ENCODE peak calls at places on chromosomes 2 and 18, in eight cellular contexts. Q is HepG2, R is SK-N-SH, Z is HCT116, U is K562, W is H1, K is A549, S is endothelial cell of umbilical vein. Y is an unnamed sample. For H3K4me1, the result is how much of the 10 kb centered on the place peaks cover.

GRCh38 chr2:240567137-240567871 is 980 bp upstream of the RNPEPL1 start:
- DNase-seq in Q (no peak), R (peak), Z (no peak), U (peak), W (no peak), K (no peak), S (peak), Y (no peak)

GRCh38 chr2:18842836-18843235 is 253.5 kb upstream of the NT5C1B start:
- DNase-seq in Q (peak), R (no peak), Z (no peak), U (no peak), W (no peak), K (no peak), S (no peak), Y (no peak)

GRCh38 chr18:55141318-55141717 is 182.1 kb upstream of the CCDC68 start:
- DNase-seq in Q (no peak), R (no peak), Z (no peak), U (no peak), W (no peak), K (no peak), S (no peak), Y (no peak)

GRCh38 chr2:158816797-158817196 is 21.7 kb downstream of the DAPL1 start:
- DNase-seq in Q (no peak), R (peak), Z (no peak), U (no peak), W (no peak), K (no peak), S (no peak), Y (no peak)

GRCh38 chr2:233372855-233373254 is 18.6 kb downstream of the DGKD start:
- DNase-seq in Q (no peak), R (no peak), Z (no peak), U (no peak), W (no peak), K (no peak), S (no peak), Y (no peak)

GRCh38 chr18:47846431-47846830 is 84.0 kb downstream of the SMAD2 start:
- DNase-seq in Q (no peak), R (no peak), Z (no peak), U (no peak), W (no peak), K (no peak), S (no peak), Y (no peak)

GRCh38 chr2:146579154-146579930 is 1265.5 kb upstream of the ACVR2A start:
- DNase-seq in Q (peak), R (no peak), Z (no peak), U (no peak), W (no peak), K (peak), S (peak), Y (no peak)

GRCh38 chr2:102141915-102142828 is at the start of gene IL1R1:
- DNase-seq in Q (peak), R (peak), Z (no peak), U (peak), W (no peak), K (peak), S (peak), Y (no peak)

GRCh38 chr18:62769216-62769615 is 53.9 kb downstream of the PHLPP1 start:
- DNase-seq in Q (no peak), R (no peak), Z (no peak), U (no peak), W (no peak), K (no peak), S (no peak), Y (no peak)

GRCh38 chr2:44510246-44510645 is 148.5 kb downstream of the CAMKMT start:
- DNase-seq in Q (no peak), R (no peak), Z (no peak), U (no peak), W (no peak), K (no peak), S (no peak), Y (no peak)

GRCh38 chr2:184339966-184340365 is 258.4 kb upstream of the ZNF804A start:
- DNase-seq in Q (no peak), R (no peak), Z (no peak), U (no peak), W (no peak), K (no peak), S (peak), Y (no peak)

GRCh38 chr2:10185046-10185445 is 62.5 kb downstream of the RRM2 start:
- DNase-seq in Q (no peak), R (peak), Z (no peak), U (no peak), W (no peak), K (no peak), S (peak), Y (no peak)

GRCh38 chr2:191951832-191952231 is 104.9 kb upstream of the CAVIN2 start:
- DNase-seq in Q (no peak), R (no peak), Z (no peak), U (no peak), W (no peak), K (no peak), S (no peak), Y (no peak)

DNA sequence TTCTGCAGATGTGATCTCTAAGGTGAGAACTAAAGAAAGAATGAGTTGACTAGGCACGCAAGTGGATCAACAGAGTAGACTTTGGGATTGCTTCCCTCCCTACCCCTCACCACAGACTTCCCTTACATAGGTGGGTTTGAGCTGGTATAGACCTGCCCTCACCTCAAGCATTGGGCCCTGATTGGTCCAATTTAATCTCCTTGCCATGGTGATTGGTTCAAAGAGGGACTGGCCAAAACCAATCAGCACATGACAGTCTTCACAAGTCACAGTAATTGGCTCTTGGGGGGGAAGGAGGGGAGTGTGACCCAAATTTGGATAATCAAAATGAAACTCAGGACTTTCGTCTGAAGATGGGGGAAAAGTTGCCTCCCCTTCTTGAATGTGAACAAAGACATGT is 36.6 kb upstream of the LNPK start:
- DNase-seq in Q (no peak), R (no peak), Z (no peak), U (no peak), W (no peak), K (peak), S (no peak), Y (no peak)
- TF ChIP-seq MAX in Q (no peak), R (no peak), Z (no peak), U (no peak), W (no peak), K (no peak), S (no peak), Y (no peak)

GRCh38 chr18:8163287-8163959 is 445.8 kb upstream of the RAB12 start:
- DNase-seq in Q (no peak), R (no peak), Z (no peak), U (no peak), W (no peak), K (no peak), S (no peak), Y (no peak)

GRCh38 chr18:8162797-8163196 is 446.4 kb upstream of the RAB12 start:
- DNase-seq in Q (no peak), R (no peak), Z (no peak), U (no peak), W (no peak), K (no peak), S (no peak), Y (no peak)

GRCh38 chr18:8167036-8167435 is 442.2 kb upstream of the RAB12 start:
- DNase-seq in Q (no peak), R (no peak), Z (no peak), U (no peak), W (no peak), K (no peak), S (no peak), Y (no peak)

GRCh38 chr18:8165095-8165494 is 444.1 kb upstream of the RAB12 start:
- DNase-seq in Q (no peak), R (no peak), Z (no peak), U (no peak), W (no peak), K (no peak), S (no peak), Y (no peak)

GRCh38 chr18:8167673-8168072 is 441.6 kb upstream of the RAB12 start:
- DNase-seq in Q (no peak), R (no peak), Z (no peak), U (no peak), W (no peak), K (no peak), S (no peak), Y (no peak)
- H3K4me1 ChIP-seq in Q (under half), R (under half), Z (under half), U (under half), W (under half), K (under half), S (under half), Y (under half)

GRCh38 chr2:241629762-241630435 is 7.1 kb downstream of the THAP4 start:
- DNase-seq in Q (no peak), R (no peak), Z (no peak), U (peak), W (no peak), K (no peak), S (no peak), Y (no peak)
- TF ChIP-seq MAX in Q (no peak), R (no peak), Z (no peak), U (no peak), W (no peak), K (no peak), S (no peak), Y (no peak)

DNA sequence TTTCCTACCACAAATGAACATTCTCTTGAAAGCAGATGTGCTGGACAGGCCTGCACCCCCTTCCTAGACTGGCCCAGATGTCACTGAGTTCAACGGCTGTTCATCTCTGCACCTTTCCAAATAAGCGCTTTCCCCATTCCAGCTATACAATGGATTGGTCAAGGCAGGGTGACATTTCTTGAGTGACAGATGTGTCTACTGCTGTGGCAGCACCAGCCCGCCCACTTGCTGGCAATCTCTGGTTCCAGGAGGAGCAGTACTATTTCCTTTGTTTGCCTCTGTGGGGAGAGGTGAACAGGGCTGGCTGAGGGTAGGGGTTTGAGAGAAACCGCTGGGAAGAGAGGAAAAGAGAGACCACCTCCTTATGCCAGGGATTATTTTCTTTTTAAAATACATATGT is 269.5 kb upstream of the POU3F3 start:
- DNase-seq in Q (no peak), R (no peak), Z (no peak), U (no peak), W (no peak), K (no peak), S (no peak), Y (no peak)
- H3K4me1 ChIP-seq in Q (under half), R (under half), Z (under half), U (under half), W (under half), K (under half), S (under half), Y (under half)

DNA sequence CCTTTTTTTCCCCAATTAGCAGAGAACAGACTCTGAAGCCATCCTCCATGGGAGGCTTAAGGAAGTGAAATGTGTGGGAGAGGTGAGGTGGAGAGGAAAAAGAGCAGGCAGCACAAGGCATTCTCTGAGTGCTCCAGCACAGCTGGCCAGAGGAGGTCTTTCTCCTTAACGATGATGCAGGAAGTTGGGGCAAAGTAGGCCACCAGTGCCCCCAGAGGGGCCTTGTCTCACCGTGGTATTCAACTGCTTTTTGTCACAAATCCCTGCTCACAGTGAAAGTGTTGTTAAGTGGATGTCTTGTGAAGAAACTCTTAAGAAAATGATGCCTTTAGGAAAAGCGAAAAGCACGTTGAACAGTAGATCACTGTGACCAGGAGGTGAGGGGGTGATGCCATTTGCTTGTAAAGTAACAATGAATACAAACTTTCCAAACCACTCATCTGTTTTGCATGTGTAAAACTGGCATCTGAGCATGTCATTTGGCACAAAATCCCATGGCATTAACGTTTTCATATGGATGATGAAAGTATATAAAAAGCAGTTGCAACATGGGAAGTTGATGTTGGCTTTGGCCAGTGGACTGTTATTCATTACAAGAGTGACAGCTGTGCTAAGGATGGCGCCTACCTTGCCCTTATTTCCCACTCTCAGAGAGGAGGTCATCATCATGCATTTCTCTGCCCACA is 49.2 kb upstream of the CDC42EP3 start:
- DNase-seq in Q (no peak), R (no peak), Z (no peak), U (no peak), W (no peak), K (no peak), S (peak), Y (no peak)
- TF ChIP-seq MAX in Q (no peak), R (no peak), Z (no peak), U (no peak), W (no peak), K (no peak), S (no peak), Y (no peak)

DNA sequence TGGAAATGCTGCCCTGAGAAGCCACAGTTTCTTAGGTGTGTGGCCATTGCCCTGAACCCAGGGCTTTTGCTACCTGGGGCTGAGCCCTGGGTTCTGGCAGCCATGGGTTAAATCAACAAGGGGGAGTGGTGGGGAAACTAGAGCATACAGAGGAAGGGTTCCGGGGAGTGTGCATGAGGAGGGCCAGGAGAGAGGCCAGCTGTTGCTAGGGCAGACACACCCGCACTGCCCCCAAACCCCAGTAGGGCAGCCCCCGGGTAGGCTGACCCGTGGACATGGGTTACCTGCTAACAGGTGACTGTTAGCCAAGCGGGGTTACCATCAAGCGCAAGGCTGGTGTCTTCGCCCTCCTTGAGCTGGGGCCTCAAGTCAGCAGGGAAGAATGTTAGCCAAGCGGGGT is 14.8 kb upstream of the ARHGEF4 start:
- DNase-seq in Q (no peak), R (no peak), Z (no peak), U (no peak), W (no peak), K (no peak), S (no peak), Y (no peak)
- H3K4me1 ChIP-seq in Q (under half), R (under half), Z (under half), U (under half), W (under half), K (under half), S (under half), Y (under half)

DNA sequence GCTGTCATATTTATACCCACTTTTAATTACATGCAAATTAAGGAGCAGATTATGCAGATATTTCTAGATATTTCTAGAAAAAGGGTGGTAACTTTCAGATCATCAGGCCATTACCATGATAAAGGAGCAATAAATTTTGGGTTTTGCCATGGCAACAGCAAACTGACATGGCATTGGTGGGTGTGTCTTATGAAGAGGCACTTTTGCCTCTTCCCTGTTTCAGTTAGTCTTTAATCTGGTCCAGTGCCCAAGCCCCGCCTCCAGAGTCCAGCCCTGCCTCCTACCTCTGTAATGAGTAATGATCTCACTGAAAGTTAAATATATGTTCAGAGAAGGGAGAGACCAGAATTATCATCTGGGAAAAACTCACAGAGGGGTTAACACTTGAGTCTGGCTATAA is 124.8 kb downstream of the SCG2 start:
- DNase-seq in Q (no peak), R (no peak), Z (no peak), U (no peak), W (no peak), K (no peak), S (no peak), Y (no peak)
- TF ChIP-seq MAX in Q (no peak), R (no peak), Z (no peak), U (no peak), W (no peak), K (no peak), S (no peak), Y (no peak)

Y was measured in GM12878.